ENCODE peak calls at places on chromosomes 12 and 14, in five cellular contexts. C is right atrium auricular region, S is breast epithelium, D is pancreas, Q is colonic mucosa. Z is an unnamed sample. For H3K27me3, the result is how much of the 10 kb centered on the place peaks cover.

GRCh38 chr12:108907861-108908302 is 28.0 kb downstream of the DAO start:
- DNase-seq in Q (no peak), D (no peak), C (no peak), S (no peak), Z (no peak)

GRCh38 chr14:60188115-60188514 is 22.9 kb upstream of the DHRS7 start:
- DNase-seq in S (no peak), D (no peak), Q (no peak), C (no peak), Z (no peak)

GRCh38 chr12:21305666-21306065 is 29.1 kb downstream of the SLCO1A2 start:
- DNase-seq in D (no peak), Q (no peak), C (no peak), S (no peak), Z (no peak)

GRCh38 chr12:3040663-3041544 is 36.3 kb upstream of the TSPAN9 start:
- DNase-seq in S (no peak), C (no peak), D (no peak), Q (no peak), Z (no peak)

GRCh38 chr12:64181504-64182291 is 40.4 kb downstream of the KICS2 start:
- DNase-seq in S (no peak), Q (peak), C (no peak), D (peak), Z (peak)

GRCh38 chr14:101250336-101250947 is 310.9 kb upstream of the DIO3 start:
- DNase-seq in S (no peak), Q (no peak), D (no peak), C (peak), Z (no peak)

GRCh38 chr12:85057370-85057963 is 21.3 kb downstream of the LRRIQ1 start:
- DNase-seq in S (no peak), Q (peak), C (no peak), D (peak), Z (peak)

GRCh38 chr14:50658203-50658602 is 9.9 kb downstream of the SAV1 start:
- DNase-seq in C (no peak), Q (no peak), S (no peak), D (no peak), Z (no peak)

GRCh38 chr12:53046655-53047220 is 3.1 kb upstream of the TNS2 start:
- DNase-seq in D (peak), Q (peak), S (peak), C (peak), Z (peak)

GRCh38 chr12:54207539-54208267 is 18.9 kb upstream of the SMUG1 start:
- DNase-seq in S (peak), D (peak), C (peak), Q (peak), Z (peak)

GRCh38 chr12:114504311-114504710 is 98.4 kb upstream of the TBX5 start:
- DNase-seq in D (no peak), C (no peak), S (no peak), Q (no peak), Z (no peak)

GRCh38 chr12:125683748-125684381 is 618.6 kb downstream of the AACS start:
- DNase-seq in C (no peak), Q (peak), D (peak), S (no peak), Z (peak)

GRCh38 chr14:95322646-95323045 is 2.9 kb upstream of the CLMN start:
- DNase-seq in D (no peak), C (no peak), Q (no peak), S (no peak), Z (no peak)
- H3K27me3 ChIP-seq in D (under half), C (under half), Q (under half), S (under half), Z (under half)

GRCh38 chr14:28770061-28770460 is 3.5 kb downstream of the FOXG1 start:
- DNase-seq in Q (no peak), S (no peak), C (no peak), D (no peak), Z (no peak)
- H3K27me3 ChIP-seq in Q (half or more), S (under half), C (under half), D (half or more), Z (half or more)

DNA sequence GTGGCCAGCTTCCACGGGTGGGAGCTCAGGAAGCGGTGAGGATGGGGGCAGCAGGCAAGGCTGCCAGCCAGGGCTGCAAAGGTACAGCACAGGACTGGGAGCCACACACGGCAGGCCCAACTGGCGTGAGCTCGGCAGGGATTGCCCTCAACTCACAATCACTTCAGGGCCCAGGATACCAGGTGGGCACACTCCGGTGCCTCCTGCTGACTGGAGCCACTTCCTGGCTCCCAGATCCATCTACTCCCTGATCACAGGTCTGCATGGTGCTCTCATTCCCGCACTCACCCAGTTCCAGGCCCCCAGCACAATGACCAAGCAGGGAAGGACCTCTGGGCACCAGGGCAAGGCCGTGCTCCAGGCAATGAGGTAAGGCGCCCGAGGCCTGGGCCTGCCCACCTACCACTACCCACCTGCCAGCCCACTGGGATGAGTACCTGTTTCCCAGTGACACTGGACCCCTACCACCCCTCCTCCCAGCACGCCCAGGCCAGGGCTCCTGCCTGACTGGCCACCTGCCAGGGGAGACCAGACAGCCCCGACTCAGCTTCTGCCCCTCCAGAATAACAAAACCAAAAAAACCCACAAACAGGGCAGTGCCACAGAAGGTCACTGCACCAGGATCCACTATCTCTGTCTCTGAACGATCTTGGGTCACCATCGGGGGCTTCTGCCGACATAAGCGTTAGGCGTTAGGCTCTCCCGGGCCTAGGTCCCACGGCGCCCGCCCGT is 1.8 kb downstream of the JAG2 start:
- DNase-seq in D (no peak), C (no peak), Q (no peak), S (no peak), Z (no peak)
- H3K27me3 ChIP-seq in D (under half), C (under half), Q (under half), S (under half), Z (under half)

DNA sequence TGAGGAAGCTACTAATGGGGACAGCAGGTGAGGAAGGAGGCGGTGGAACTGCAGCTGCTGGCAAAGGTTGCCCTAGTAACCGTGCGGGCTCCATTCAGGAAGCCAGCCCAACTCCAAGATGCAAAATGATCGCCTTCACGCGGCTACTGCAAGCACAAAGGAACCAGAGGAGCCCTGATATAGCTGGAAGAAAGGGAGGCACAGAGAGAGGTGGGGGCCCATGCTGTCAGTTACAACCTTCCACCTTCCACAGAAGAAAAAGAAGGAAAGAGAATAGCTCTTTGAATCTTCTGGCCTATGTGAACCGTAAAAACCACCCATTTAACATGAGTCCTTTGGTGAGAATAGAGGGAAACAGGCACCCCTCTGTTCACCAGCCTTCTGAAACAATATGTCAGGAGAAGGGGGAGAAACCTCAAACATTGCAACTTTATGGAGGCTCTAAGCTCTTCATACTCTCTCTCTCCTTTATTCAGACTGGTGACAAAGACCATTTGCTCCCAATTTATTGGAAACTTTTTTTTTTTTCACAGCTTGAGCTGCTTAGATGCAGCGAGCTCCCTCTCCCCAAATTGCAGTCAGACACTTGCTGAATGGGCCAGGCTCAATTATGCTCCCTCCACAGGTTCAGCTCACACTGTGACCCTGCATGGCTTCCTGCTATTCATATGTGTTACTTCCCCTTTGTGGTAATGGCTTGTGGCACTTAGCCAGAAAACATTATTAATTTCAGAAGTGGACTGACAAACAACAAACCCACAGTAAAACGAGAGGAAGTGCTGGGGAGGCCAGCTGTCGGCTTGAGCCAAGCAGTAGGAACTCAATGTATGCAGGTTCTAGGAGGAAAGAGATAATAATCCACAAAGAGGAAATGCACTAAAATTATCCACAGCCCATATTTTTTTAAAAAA is 6.2 kb downstream of the DUSP6 start:
- DNase-seq in C (peak), Q (peak), S (no peak), D (no peak), Z (peak)
- H3K27me3 ChIP-seq in C (under half), Q (under half), S (under half), D (under half), Z (under half)

GRCh38 chr12:49794811-49795653 is 33.2 kb downstream of the NCKAP5L start:
- DNase-seq in D (no peak), C (no peak), S (no peak), Q (no peak), Z (no peak)

GRCh38 chr12:49796606-49797451 is 31.4 kb downstream of the NCKAP5L start:
- DNase-seq in Q (no peak), C (no peak), D (no peak), S (no peak), Z (no peak)

GRCh38 chr12:49796155-49796554 is 32.1 kb downstream of the NCKAP5L start:
- DNase-seq in S (no peak), Q (no peak), D (no peak), C (no peak), Z (no peak)

GRCh38 chr12:49794021-49794420 is 34.2 kb downstream of the NCKAP5L start:
- DNase-seq in C (no peak), S (no peak), Q (no peak), D (no peak), Z (no peak)

DNA sequence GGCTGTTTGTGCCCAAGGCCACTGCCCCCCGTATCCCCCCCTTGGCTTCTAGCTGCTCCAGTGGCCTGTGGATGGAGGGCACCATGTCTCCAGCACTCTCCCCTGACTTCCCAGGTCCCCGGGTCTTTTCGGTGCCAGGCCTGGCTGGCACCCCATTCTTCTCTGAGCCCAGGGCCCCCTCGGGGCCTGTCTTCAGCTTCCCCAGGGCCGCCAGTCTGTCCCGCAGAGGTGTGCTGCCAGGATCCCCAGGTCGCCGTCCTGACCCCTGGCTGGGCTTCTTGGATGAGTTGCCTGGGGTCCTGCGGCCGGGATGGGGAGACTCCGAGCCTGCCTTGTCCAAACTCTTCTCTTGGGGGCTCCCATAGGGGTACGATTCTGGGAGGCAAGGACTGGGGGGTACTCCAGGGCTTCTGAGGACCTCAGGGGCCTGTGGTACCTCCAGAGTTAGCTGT is 32.5 kb downstream of the NCKAP5L start:
- DNase-seq in Q (no peak), D (no peak), S (no peak), C (no peak), Z (no peak)
- H3K27me3 ChIP-seq in Q (under half), D (under half), S (under half), C (under half), Z (under half)

GRCh38 chr14:104361921-104362681 is 217.5 kb upstream of the C14orf180 start:
- DNase-seq in D (no peak), S (peak), Q (no peak), C (no peak), Z (no peak)
- H3K27me3 ChIP-seq in D (under half), S (under half), Q (under half), C (under half), Z (under half)

GRCh38 chr12:16607895-16608294 is 1.9 kb upstream of the LMO3 start:
- DNase-seq in Q (no peak), C (no peak), D (peak), S (no peak), Z (no peak)

GRCh38 chr12:16606936-16607335 is 974 bp upstream of the LMO3 start:
- DNase-seq in D (no peak), S (no peak), Q (no peak), C (no peak), Z (no peak)

GRCh38 chr12:16610006-16610520 is 4.1 kb upstream of the LMO3 start:
- DNase-seq in Q (no peak), D (no peak), C (no peak), S (no peak), Z (no peak)

GRCh38 chr12:16609140-16609539 is 3.2 kb upstream of the LMO3 start:
- DNase-seq in D (no peak), Q (no peak), S (no peak), C (no peak), Z (no peak)

DNA sequence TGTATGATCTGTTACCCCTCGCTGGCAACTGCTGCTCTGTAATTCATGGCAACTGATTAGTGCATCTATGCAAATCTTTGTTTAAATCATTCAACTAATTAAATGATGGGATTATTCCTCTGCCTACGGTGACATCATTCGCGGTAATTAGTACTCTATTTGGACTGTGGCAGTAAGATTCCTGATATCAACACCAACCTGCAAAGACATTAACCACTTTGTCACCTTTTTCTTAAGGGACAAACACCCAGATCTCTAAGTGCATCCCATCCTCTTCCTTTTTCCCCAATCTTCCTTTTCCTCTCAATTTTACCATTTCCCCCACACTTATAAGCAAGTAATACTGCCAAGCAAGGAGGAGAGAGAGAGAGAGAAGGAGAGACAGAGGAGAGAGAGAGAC is 2.4 kb upstream of the LMO3 start:
- DNase-seq in C (no peak), D (no peak), S (no peak), Q (no peak), Z (no peak)
- H3K27me3 ChIP-seq in C (under half), D (under half), S (under half), Q (under half), Z (half or more)

GRCh38 chr12:132379996-132380395 is 50.6 kb upstream of the GALNT9 start:
- DNase-seq in D (no peak), Q (no peak), S (no peak), C (no peak), Z (no peak)
- H3K27me3 ChIP-seq in D (under half), Q (under half), S (under half), C (under half), Z (half or more)

GRCh38 chr12:69739287-69740191 is 879 bp downstream of the RAB3IP start:
- DNase-seq in Q (peak), C (peak), S (peak), D (peak), Z (peak)

GRCh38 chr12:69732088-69732487 is 6.6 kb upstream of the RAB3IP start:
- DNase-seq in S (no peak), D (no peak), Q (no peak), C (no peak), Z (no peak)

GRCh38 chr12:69738351-69739286 is at the start of gene RAB3IP:
- DNase-seq in C (peak), S (peak), Q (peak), D (peak), Z (peak)

GRCh38 chr12:69733638-69734037 is 5.0 kb upstream of the RAB3IP start:
- DNase-seq in D (no peak), S (no peak), Q (no peak), C (no peak), Z (no peak)
- H3K27me3 ChIP-seq in D (under half), S (under half), Q (under half), C (under half), Z (under half)

GRCh38 chr12:50527086-50527726 is 22.4 kb downstream of the DIP2B start:
- DNase-seq in C (no peak), D (peak), S (no peak), Q (no peak), Z (no peak)
- H3K27me3 ChIP-seq in C (under half), D (under half), S (under half), Q (under half), Z (under half)